ENCODE peak calls at places on chromosomes 13 and 19, in nine cellular contexts. P, I, S, B, N, F, K, A and M are unnamed samples.

GRCh38 chr13:113528798-113529180 is 38.3 kb upstream of the DCUN1D2 start:
- DNase-seq in F (no peak), A (no peak), S (no peak), I (no peak), B (no peak), K (no peak), P (no peak), N (no peak), M (no peak)

GRCh38 chr13:113442354-113442984 is 10.8 kb downstream of the ADPRHL1 start:
- DNase-seq in A (no peak), I (no peak), F (no peak), S (no peak), K (no peak), N (no peak), B (no peak), P (no peak), M (no peak)

GRCh38 chr13:27481766-27482165 is 31.4 kb upstream of the MTIF3 start:
- DNase-seq in S (peak; percentile 43), F (no peak), K (no peak), A (no peak), I (peak; percentile 56), P (peak; percentile 24), N (peak; percentile 40), B (peak; percentile 34), M (no peak)

GRCh38 chr13:40464349-40464748 is 202.1 kb downstream of the FOXO1 start:
- DNase-seq in P (no peak), A (peak; percentile 33), F (no peak), K (no peak), S (no peak), I (no peak), N (no peak), B (peak; percentile 39), M (no peak)

GRCh38 chr19:3179739-3180293 is 1.2 kb downstream of the S1PR4 start:
- DNase-seq in N (no peak), P (no peak), K (no peak), B (no peak), S (peak; percentile 42), F (no peak), I (no peak), A (no peak), M (no peak)

GRCh38 chr19:46919324-46919723 is 58.5 kb downstream of the ARHGAP35 start:
- DNase-seq in B (no peak), I (no peak), F (no peak), P (peak; percentile 58), K (peak; percentile 26), N (peak; percentile 64), S (peak; percentile 27), A (no peak), M (no peak)

GRCh38 chr13:54799621-54800226 is 1771.1 kb downstream of the OLFM4 start:
- DNase-seq in A (no peak), N (no peak), F (no peak), I (no peak), B (no peak), S (no peak), P (no peak), K (no peak), M (no peak)

GRCh38 chr19:15260939-15261338 is 28.7 kb upstream of the EPHX3 start:
- DNase-seq in A (no peak), N (no peak), K (peak; percentile 48), F (no peak), B (no peak), P (no peak), I (no peak), S (no peak), M (no peak)

GRCh38 chr13:68923995-68924394 is 1183.6 kb upstream of the ATXN8OS start:
- DNase-seq in I (no peak), S (no peak), K (no peak), B (no peak), F (no peak), N (no peak), A (no peak), P (no peak), M (no peak)

GRCh38 chr19:23777216-23777615 is 18.5 kb upstream of the ZNF681 start:
- DNase-seq in S (no peak), I (no peak), P (no peak), F (no peak), K (no peak), B (no peak), A (no peak), N (no peak), M (no peak)

GRCh38 chr19:35000647-35001501 is 751 bp downstream of the GRAMD1A start:
- DNase-seq in F (no peak), S (peak; percentile 53), B (peak; percentile 63), I (no peak), N (peak; percentile 40), P (peak; percentile 59), K (peak; percentile 53), A (peak; percentile 33), M (peak; percentile 42)

GRCh38 chr13:110194456-110194855 is 112.5 kb downstream of the COL4A1 start:
- DNase-seq in N (no peak), B (no peak), K (no peak), P (no peak), A (no peak), F (no peak), I (no peak), S (no peak), M (no peak)

GRCh38 chr19:16559896-16560295 is 12.3 kb downstream of the SLC35E1 start:
- DNase-seq in P (no peak), S (no peak), K (no peak), F (no peak), B (no peak), N (no peak), A (no peak), I (no peak), M (no peak)

GRCh38 chr19:1592023-1592754 is 476 bp downstream of the MBD3 start:
- DNase-seq in K (peak; percentile 86), S (peak; percentile 85), A (peak; percentile 85), F (peak; percentile 76), P (peak; percentile 77), B (peak; percentile 87), I (peak; percentile 86), N (peak; percentile 84), M (peak; percentile 73)